ENCODE peak calls at places on chromosomes 3 and 15, in seven cellular contexts. X, I, Z, V, O, D and P are unnamed samples.

GRCh38 chr3:184315871-184316661 is 1.7 kb downstream of the EIF4G1 start:
- DNase-seq in X (no peak), I (peak), Z (no peak), V (no peak), O (peak), D (no peak), P (no peak)

GRCh38 chr15:43390723-43391122 is 19.8 kb downstream of the TUBGCP4 start:
- DNase-seq in X (no peak), I (peak), Z (no peak), V (no peak), O (no peak), D (no peak), P (no peak)

GRCh38 chr3:8554725-8555621 is 53.4 kb downstream of the LMCD1 start:
- DNase-seq in X (no peak), I (peak), Z (no peak), V (peak), O (no peak), D (peak), P (no peak)

GRCh38 chr15:77803487-77803886 is 170.8 kb upstream of the LINGO1 start:
- DNase-seq in X (no peak), I (no peak), Z (no peak), V (no peak), O (no peak), D (no peak), P (no peak)

GRCh38 chr3:164007764-164008163 is 1070.5 kb downstream of the SI start:
- DNase-seq in X (no peak), I (no peak), Z (no peak), V (no peak), O (no peak), D (no peak), P (no peak)

GRCh38 chr3:194136519-194137313 is 768 bp downstream of the HES1 start:
- DNase-seq in X (peak), I (peak), Z (no peak), V (no peak), O (peak), D (no peak), P (no peak)

GRCh38 chr3:22713936-22714335 is 489.2 kb upstream of the UBE2E2 start:
- DNase-seq in X (no peak), I (peak), Z (no peak), V (no peak), O (no peak), D (no peak), P (no peak)

GRCh38 chr15:40506964-40507571 is 36.3 kb downstream of the CHST14 start:
- DNase-seq in X (peak), I (peak), Z (peak), V (no peak), O (peak), D (peak), P (peak)

GRCh38 chr3:133209871-133210550 is 171.8 kb downstream of the TMEM108 start:
- DNase-seq in X (no peak), I (peak), Z (no peak), V (no peak), O (no peak), D (no peak), P (no peak)

GRCh38 chr3:134074001-134074789 is 44.5 kb upstream of the SLCO2A1 start:
- DNase-seq in X (no peak), I (no peak), Z (no peak), V (no peak), O (peak), D (no peak), P (no peak)

DNA sequence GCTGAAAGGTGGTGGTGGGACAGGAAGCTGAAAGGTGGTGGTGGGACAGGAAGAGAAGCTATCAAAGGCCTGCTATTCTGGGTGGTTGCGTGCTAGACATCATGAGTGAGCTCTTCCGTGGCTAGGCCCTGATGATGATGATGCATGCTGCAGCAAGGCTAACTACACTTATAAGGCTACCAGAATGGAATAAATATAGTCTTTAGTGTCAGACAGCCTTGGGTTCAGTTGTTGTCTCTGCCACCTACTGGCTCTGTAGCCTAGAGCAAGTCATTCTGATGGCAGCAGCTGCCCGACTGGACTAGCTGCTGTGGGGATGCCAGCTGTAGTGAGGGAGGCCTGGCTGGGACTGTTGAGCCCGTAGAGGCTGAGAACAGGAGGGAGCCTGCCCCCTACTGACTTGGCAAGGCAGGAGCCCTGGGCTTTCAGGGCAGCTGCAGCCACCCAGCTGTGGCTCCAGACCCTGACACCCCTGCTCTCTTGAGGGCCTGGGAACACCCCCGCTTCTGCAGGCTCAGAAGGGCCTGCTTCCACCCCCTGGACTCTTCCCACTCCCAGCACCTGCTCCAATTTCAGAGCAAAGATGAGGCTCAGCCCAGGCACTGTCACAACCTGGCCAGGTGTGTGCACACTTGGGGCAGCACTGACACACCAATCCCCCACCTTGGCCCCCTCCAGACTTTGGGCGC is 21.4 kb upstream of the ZBED2 start:
- DNase-seq in X (no peak), I (no peak), Z (no peak), V (no peak), O (no peak), D (no peak), P (no peak)
- TF ChIP-seq CTCF in X (no peak), I (no peak), Z (no peak), V (peak), O (no peak), D (no peak), P (no peak)

GRCh38 chr3:112437146-112438022 is 61.9 kb downstream of the BTLA start:
- DNase-seq in X (no peak), I (peak), Z (no peak), V (no peak), O (no peak), D (no peak), P (no peak)
- TF ChIP-seq CTCF in X (no peak), I (peak), Z (no peak), V (peak), O (peak), D (no peak), P (no peak)

GRCh38 chr15:51030649-51031316 is 63.9 kb downstream of the TNFAIP8L3 start:
- DNase-seq in X (no peak), I (peak), Z (no peak), V (peak), O (no peak), D (no peak), P (no peak)
- TF ChIP-seq CTCF in X (no peak), I (no peak), Z (no peak), V (no peak), O (no peak), D (no peak), P (no peak)

GRCh38 chr3:41915353-41915752 is 46.5 kb downstream of the ULK4 start:
- DNase-seq in X (no peak), I (no peak), Z (no peak), V (no peak), O (no peak), D (no peak), P (no peak)

DNA sequence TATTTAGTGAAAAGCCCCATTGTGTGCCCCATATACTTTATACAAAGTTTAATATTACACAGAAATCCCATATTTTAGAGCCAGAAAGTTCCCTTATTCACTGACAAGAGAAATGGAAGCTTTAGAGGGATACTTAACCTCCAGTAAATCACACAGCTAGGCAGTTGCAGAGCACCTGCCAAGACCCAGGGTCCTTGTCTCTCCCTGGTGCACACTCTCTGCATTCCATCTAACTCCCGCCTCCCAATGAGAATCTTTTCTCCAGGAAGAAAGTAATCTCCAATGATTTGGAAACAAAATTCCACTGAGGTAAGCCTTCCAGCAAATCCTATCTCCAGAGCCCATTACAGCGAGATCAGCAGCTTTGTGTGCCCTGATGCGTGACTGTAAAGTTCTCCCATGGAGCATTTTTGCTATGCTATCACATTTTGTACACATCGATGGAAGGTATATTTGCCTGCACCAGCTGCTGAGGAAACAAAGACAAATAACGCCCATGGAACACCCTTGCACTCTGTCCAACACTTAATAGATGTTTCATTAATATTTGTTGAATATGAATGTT is 41.4 kb downstream of the ULK4 start:
- DNase-seq in X (no peak), I (no peak), Z (no peak), V (no peak), O (no peak), D (no peak), P (no peak)
- TF ChIP-seq CTCF in X (no peak), I (no peak), Z (no peak), V (no peak), O (no peak), D (no peak), P (no peak)

GRCh38 chr3:86180696-86181095 is 810.3 kb downstream of the VGLL3 start:
- DNase-seq in X (peak), I (no peak), Z (no peak), V (no peak), O (no peak), D (no peak), P (no peak)
- TF ChIP-seq CTCF in X (peak), I (no peak), Z (no peak), V (no peak), O (no peak), D (no peak), P (no peak)

DNA sequence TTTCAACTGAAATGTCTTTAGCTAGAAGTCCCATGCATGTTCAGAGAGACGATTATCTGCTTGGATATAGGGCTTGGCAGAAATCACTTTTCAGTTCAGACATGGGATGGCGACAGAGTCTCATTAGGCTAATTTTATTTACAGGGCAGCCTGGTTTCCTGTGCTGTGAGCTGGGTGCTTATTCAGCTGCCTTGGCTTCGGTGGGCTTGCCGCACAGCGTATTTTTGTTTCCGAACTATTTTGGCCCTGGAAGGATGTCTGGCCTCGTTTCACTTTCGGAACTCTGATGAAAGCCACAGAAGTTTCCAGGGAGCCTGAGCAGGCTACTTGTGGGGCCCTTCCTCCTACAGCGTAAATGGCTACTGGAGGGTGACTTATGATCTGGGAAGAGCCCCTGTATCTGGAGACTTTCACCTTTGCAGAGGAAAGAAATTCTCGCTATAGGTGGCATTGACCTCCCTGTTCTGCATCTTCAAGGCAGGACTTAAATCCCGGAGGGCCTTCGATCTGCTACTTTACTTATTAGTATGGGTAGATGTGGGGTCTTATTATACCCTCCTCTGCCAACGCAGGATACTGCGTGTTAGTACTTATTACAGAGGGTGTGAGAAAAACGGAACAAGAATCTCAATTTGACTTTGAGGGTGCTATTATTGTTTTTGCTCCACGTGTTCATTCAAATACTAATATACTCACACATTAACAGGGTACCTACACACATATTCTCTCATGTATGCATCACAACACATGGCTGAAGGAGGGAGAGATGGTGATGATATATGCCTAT is 364.0 kb upstream of the RBMS3 start:
- DNase-seq in X (peak), I (peak), Z (no peak), V (no peak), O (peak), D (peak), P (no peak)
- TF ChIP-seq CTCF in X (no peak), I (peak), Z (no peak), V (no peak), O (peak), D (peak), P (no peak)

DNA sequence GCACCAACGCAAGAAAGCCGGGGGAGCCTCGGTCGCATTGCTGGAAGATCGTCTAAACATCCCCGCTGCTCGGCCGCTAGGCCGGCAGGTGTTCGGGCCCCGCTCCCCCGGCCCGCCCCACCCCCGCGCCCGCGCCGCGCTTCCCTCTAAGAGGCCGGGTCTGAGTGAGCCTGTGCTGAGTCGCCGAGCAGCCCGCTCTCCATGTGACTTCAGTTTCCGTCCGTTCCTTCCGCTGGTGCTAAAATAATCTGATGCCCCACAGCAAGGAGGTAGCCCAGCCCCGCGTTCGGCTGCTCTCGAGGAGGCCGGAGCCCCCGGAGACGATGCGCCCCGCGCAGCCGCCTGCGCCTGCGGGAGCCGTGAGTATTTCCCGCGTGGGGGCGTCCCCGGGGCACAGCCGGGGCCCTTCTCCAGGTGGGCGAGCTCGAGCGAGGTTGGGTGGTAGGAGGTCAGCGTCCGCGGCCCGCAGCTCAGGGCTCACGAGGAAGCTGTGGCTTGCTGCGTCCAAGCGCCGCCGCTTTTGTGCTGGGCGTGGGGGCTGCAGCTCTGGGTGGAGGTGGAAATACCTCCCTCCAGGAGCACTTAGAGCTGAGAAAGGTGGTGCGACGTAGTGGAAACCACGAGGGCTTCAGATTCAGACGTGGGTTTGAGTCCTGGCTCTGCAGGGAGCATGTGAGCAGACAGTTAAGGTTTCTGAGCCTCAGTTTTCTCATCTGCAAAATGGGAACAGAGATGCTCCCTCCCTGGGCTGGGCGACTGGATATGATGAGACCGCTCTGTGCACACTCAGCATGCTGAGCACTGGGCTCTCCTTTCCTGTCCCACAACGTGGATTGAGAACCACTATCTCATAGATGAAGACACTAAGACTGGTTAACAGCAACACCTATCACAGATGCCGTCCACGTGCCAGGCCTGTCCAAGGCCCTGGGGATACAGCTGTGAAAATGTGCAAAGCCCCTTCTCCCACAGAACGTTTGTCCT is at the start of gene NRROS:
- DNase-seq in X (peak), I (peak), Z (no peak), V (no peak), O (no peak), D (peak), P (no peak)
- TF ChIP-seq CTCF in X (no peak), I (no peak), Z (no peak), V (no peak), O (no peak), D (no peak), P (no peak)

GRCh38 chr3:167739190-167739589 is 3.7 kb downstream of the SERPINI1 start:
- DNase-seq in X (no peak), I (no peak), Z (no peak), V (no peak), O (no peak), D (no peak), P (no peak)

GRCh38 chr3:167742338-167742737 is 6.8 kb downstream of the SERPINI1 start:
- DNase-seq in X (no peak), I (no peak), Z (no peak), V (no peak), O (no peak), D (no peak), P (no peak)

GRCh38 chr3:167743799-167744198 is 8.3 kb downstream of the SERPINI1 start:
- DNase-seq in X (no peak), I (no peak), Z (no peak), V (no peak), O (no peak), D (no peak), P (no peak)

GRCh38 chr3:167738037-167738436 is 2.5 kb downstream of the SERPINI1 start:
- DNase-seq in X (no peak), I (no peak), Z (no peak), V (no peak), O (no peak), D (no peak), P (no peak)

GRCh38 chr3:167740961-167741587 is 5.6 kb downstream of the SERPINI1 start:
- DNase-seq in X (peak), I (peak), Z (no peak), V (no peak), O (no peak), D (no peak), P (no peak)
- TF ChIP-seq CTCF in X (no peak), I (peak), Z (no peak), V (peak), O (peak), D (no peak), P (no peak)

GRCh38 chr15:65087873-65088642 is 11.5 kb downstream of the KBTBD13 start:
- DNase-seq in X (no peak), I (no peak), Z (no peak), V (no peak), O (peak), D (peak), P (no peak)

GRCh38 chr15:65087411-65087810 is 10.9 kb downstream of the KBTBD13 start:
- DNase-seq in X (no peak), I (no peak), Z (no peak), V (no peak), O (peak), D (no peak), P (no peak)

GRCh38 chr15:65085207-65085753 is 8.7 kb downstream of the KBTBD13 start:
- DNase-seq in X (no peak), I (no peak), Z (no peak), V (no peak), O (no peak), D (no peak), P (no peak)

GRCh38 chr15:65085990-65086679 is 9.6 kb downstream of the KBTBD13 start:
- DNase-seq in X (peak), I (no peak), Z (no peak), V (no peak), O (no peak), D (no peak), P (no peak)

GRCh38 chr15:65086680-65087111 is 10.2 kb downstream of the KBTBD13 start:
- DNase-seq in X (no peak), I (no peak), Z (no peak), V (no peak), O (no peak), D (no peak), P (no peak)
- TF ChIP-seq CTCF in X (peak), I (peak), Z (no peak), V (peak), O (no peak), D (no peak), P (no peak)

GRCh38 chr15:27339138-27339537 is 368.2 kb downstream of the GABRG3 start:
- DNase-seq in X (no peak), I (no peak), Z (no peak), V (no peak), O (no peak), D (no peak), P (no peak)
- TF ChIP-seq CTCF in X (no peak), I (no peak), Z (no peak), V (no peak), O (no peak), D (no peak), P (no peak)